ENCODE peak calls at places on chromosome 1, in six cellular contexts. One of them, this sample, is unnamed.

GRCh38 chr1:176531896-176532892 is 69.2 kb downstream of the PAPPA2 start:
- DNase-seq in right lobe of liver: no peak
- DNase-seq in H54: no peak
- DNase-seq in A549: no peak
- DNase-seq in GM12891: no peak
- DNase-seq in heart left ventricle: no peak
- DNase-seq in this sample: no peak

GRCh38 chr1:232937741-232938375 is 12.6 kb upstream of the NTPCR start:
- DNase-seq in right lobe of liver: no peak
- DNase-seq in H54: no peak
- DNase-seq in A549: no peak
- DNase-seq in GM12891: no peak
- DNase-seq in heart left ventricle: no peak
- DNase-seq in this sample: peak

GRCh38 chr1:43232482-43232881 is 37.3 kb upstream of the TMEM125 start:
- DNase-seq in right lobe of liver: no peak
- DNase-seq in H54: no peak
- DNase-seq in A549: no peak
- DNase-seq in GM12891: no peak
- DNase-seq in heart left ventricle: no peak
- DNase-seq in this sample: no peak

GRCh38 chr1:44380666-44381177 is 24.3 kb upstream of the RNF220 start:
- DNase-seq in right lobe of liver: no peak
- DNase-seq in H54: no peak
- DNase-seq in A549: no peak
- DNase-seq in GM12891: no peak
- DNase-seq in heart left ventricle: no peak
- DNase-seq in this sample: no peak

GRCh38 chr1:77938656-77939055 is 40.2 kb downstream of the FUBP1 start:
- DNase-seq in right lobe of liver: no peak
- DNase-seq in H54: no peak
- DNase-seq in A549: no peak
- DNase-seq in GM12891: no peak
- DNase-seq in heart left ventricle: no peak
- DNase-seq in this sample: no peak

GRCh38 chr1:100866041-100866900 is 28.4 kb downstream of the EXTL2 start:
- DNase-seq in right lobe of liver: no peak
- DNase-seq in H54: no peak
- DNase-seq in A549: peak
- DNase-seq in GM12891: no peak
- DNase-seq in heart left ventricle: no peak
- DNase-seq in this sample: peak

GRCh38 chr1:55234016-55234415 is 18.9 kb upstream of the USP24 start:
- DNase-seq in right lobe of liver: no peak
- DNase-seq in H54: no peak
- DNase-seq in A549: no peak
- DNase-seq in GM12891: no peak
- DNase-seq in heart left ventricle: no peak
- DNase-seq in this sample: no peak

GRCh38 chr1:51564124-51564523 is 45.1 kb upstream of the EPS15 start:
- DNase-seq in right lobe of liver: no peak
- DNase-seq in H54: no peak
- DNase-seq in A549: peak
- DNase-seq in GM12891: no peak
- DNase-seq in heart left ventricle: no peak
- DNase-seq in this sample: no peak

GRCh38 chr1:198328458-198329032 is 171.7 kb downstream of the NEK7 start:
- DNase-seq in right lobe of liver: no peak
- DNase-seq in H54: no peak
- DNase-seq in A549: no peak
- DNase-seq in GM12891: no peak
- DNase-seq in heart left ventricle: no peak
- DNase-seq in this sample: no peak

GRCh38 chr1:25623007-25623406 is 6.4 kb downstream of the MAN1C1 start:
- DNase-seq in right lobe of liver: no peak
- DNase-seq in H54: no peak
- DNase-seq in A549: no peak
- DNase-seq in GM12891: no peak
- DNase-seq in heart left ventricle: no peak
- DNase-seq in this sample: no peak

GRCh38 chr1:54121482-54122130 is 31.2 kb downstream of the CDCP2 start:
- DNase-seq in right lobe of liver: peak
- DNase-seq in H54: peak
- DNase-seq in A549: peak
- DNase-seq in GM12891: peak
- DNase-seq in heart left ventricle: peak
- DNase-seq in this sample: peak

GRCh38 chr1:6056549-6056948 is 10.9 kb downstream of the KCNAB2 start:
- DNase-seq in right lobe of liver: no peak
- DNase-seq in H54: no peak
- DNase-seq in A549: no peak
- DNase-seq in GM12891: no peak
- DNase-seq in heart left ventricle: no peak
- DNase-seq in this sample: no peak

GRCh38 chr1:182662121-182662890 is 22.1 kb downstream of the RGS8 start:
- DNase-seq in right lobe of liver: no peak
- DNase-seq in H54: no peak
- DNase-seq in A549: no peak
- DNase-seq in GM12891: no peak
- DNase-seq in heart left ventricle: no peak
- DNase-seq in this sample: no peak

GRCh38 chr1:155320252-155320651 is 442 bp upstream of the RUSC1 start:
- DNase-seq in right lobe of liver: no peak
- DNase-seq in H54: no peak
- DNase-seq in A549: no peak
- DNase-seq in GM12891: no peak
- DNase-seq in heart left ventricle: no peak
- DNase-seq in this sample: no peak

GRCh38 chr1:155321577-155322497 is 1.1 kb downstream of the RUSC1 start:
- DNase-seq in right lobe of liver: no peak
- DNase-seq in H54: no peak
- DNase-seq in A549: no peak
- DNase-seq in GM12891: no peak
- DNase-seq in heart left ventricle: no peak
- DNase-seq in this sample: no peak

GRCh38 chr1:155318082-155318481 is 2.6 kb upstream of the RUSC1 start:
- DNase-seq in right lobe of liver: no peak
- DNase-seq in H54: no peak
- DNase-seq in A549: no peak
- DNase-seq in GM12891: no peak
- DNase-seq in heart left ventricle: no peak
- DNase-seq in this sample: no peak

GRCh38 chr1:155320661-155321576 is at the start of gene RUSC1:
- DNase-seq in right lobe of liver: peak
- DNase-seq in H54: no peak
- DNase-seq in A549: no peak
- DNase-seq in GM12891: peak
- DNase-seq in heart left ventricle: peak
- DNase-seq in this sample: peak

DNA sequence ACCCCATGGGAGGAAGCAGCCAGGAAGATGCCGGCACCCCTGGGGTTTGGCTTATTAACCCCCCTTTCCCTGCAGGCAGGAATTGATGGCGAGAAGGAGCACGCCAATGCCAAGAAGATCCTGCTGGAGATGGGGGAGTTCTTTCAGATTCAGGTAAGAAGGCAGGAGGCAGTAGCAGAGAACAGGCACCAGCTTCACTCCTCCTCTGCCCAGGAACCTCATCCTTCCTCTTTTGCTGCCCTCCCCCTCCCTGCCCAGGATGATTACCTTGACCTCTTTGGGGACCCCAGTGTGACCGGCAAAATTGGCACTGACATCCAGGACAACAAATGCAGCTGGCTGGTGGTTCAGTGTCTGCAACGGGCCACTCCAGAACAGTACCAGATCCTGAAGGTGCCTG is 1.2 kb upstream of the RUSC1 start:
- DNase-seq in right lobe of liver: no peak
- DNase-seq in H54: no peak
- DNase-seq in A549: no peak
- DNase-seq in GM12891: no peak
- DNase-seq in heart left ventricle: no peak
- DNase-seq in this sample: no peak
- TF ChIP-seq POLR2A in right lobe of liver: no peak
- TF ChIP-seq POLR2A in H54: no peak
- TF ChIP-seq POLR2A in A549: no peak
- TF ChIP-seq POLR2A in GM12891: no peak
- TF ChIP-seq POLR2A in heart left ventricle: no peak
- TF ChIP-seq POLR2A in this sample: no peak

GRCh38 chr1:161198877-161199431 is at the start of gene ADAMTS4:
- DNase-seq in right lobe of liver: peak
- DNase-seq in H54: no peak
- DNase-seq in A549: no peak
- DNase-seq in GM12891: no peak
- DNase-seq in heart left ventricle: peak
- DNase-seq in this sample: no peak
- TF ChIP-seq POLR2A in right lobe of liver: peak
- TF ChIP-seq POLR2A in H54: no peak
- TF ChIP-seq POLR2A in A549: no peak
- TF ChIP-seq POLR2A in GM12891: no peak
- TF ChIP-seq POLR2A in heart left ventricle: peak
- TF ChIP-seq POLR2A in this sample: no peak

GRCh38 chr1:15177710-15178166 is 24.2 kb downstream of the TMEM51 start:
- DNase-seq in right lobe of liver: no peak
- DNase-seq in H54: no peak
- DNase-seq in A549: no peak
- DNase-seq in GM12891: no peak
- DNase-seq in heart left ventricle: no peak
- DNase-seq in this sample: peak

GRCh38 chr1:15176898-15177665 is 23.5 kb downstream of the TMEM51 start:
- DNase-seq in right lobe of liver: no peak
- DNase-seq in H54: no peak
- DNase-seq in A549: no peak
- DNase-seq in GM12891: no peak
- DNase-seq in heart left ventricle: no peak
- DNase-seq in this sample: no peak

GRCh38 chr1:15179485-15179883 is 25.9 kb downstream of the TMEM51 start:
- DNase-seq in right lobe of liver: no peak
- DNase-seq in H54: no peak
- DNase-seq in A549: no peak
- DNase-seq in GM12891: no peak
- DNase-seq in heart left ventricle: no peak
- DNase-seq in this sample: no peak

GRCh38 chr1:15180189-15180588 is 26.6 kb downstream of the TMEM51 start:
- DNase-seq in right lobe of liver: no peak
- DNase-seq in H54: no peak
- DNase-seq in A549: no peak
- DNase-seq in GM12891: no peak
- DNase-seq in heart left ventricle: no peak
- DNase-seq in this sample: no peak

GRCh38 chr1:15178571-15179484 is 25.3 kb downstream of the TMEM51 start:
- DNase-seq in right lobe of liver: no peak
- DNase-seq in H54: peak
- DNase-seq in A549: no peak
- DNase-seq in GM12891: no peak
- DNase-seq in heart left ventricle: no peak
- DNase-seq in this sample: no peak
- TF ChIP-seq POLR2A in right lobe of liver: no peak
- TF ChIP-seq POLR2A in H54: no peak
- TF ChIP-seq POLR2A in A549: no peak
- TF ChIP-seq POLR2A in GM12891: no peak
- TF ChIP-seq POLR2A in heart left ventricle: no peak
- TF ChIP-seq POLR2A in this sample: no peak

GRCh38 chr1:3651939-3652537 is at the start of gene TP73:
- DNase-seq in right lobe of liver: peak
- DNase-seq in H54: no peak
- DNase-seq in A549: no peak
- DNase-seq in GM12891: no peak
- DNase-seq in heart left ventricle: no peak
- DNase-seq in this sample: peak

GRCh38 chr1:3654549-3655281 is 2.4 kb downstream of the TP73 start:
- DNase-seq in right lobe of liver: no peak
- DNase-seq in H54: no peak
- DNase-seq in A549: no peak
- DNase-seq in GM12891: no peak
- DNase-seq in heart left ventricle: no peak
- DNase-seq in this sample: no peak

GRCh38 chr1:3653286-3653618 is 936 bp downstream of the TP73 start:
- DNase-seq in right lobe of liver: no peak
- DNase-seq in H54: no peak
- DNase-seq in A549: no peak
- DNase-seq in GM12891: no peak
- DNase-seq in heart left ventricle: no peak
- DNase-seq in this sample: no peak

GRCh38 chr1:3651011-3651938 is 1.0 kb upstream of the TP73 start:
- DNase-seq in right lobe of liver: peak
- DNase-seq in H54: no peak
- DNase-seq in A549: no peak
- DNase-seq in GM12891: no peak
- DNase-seq in heart left ventricle: no peak
- DNase-seq in this sample: no peak

GRCh38 chr1:3652538-3653285 is 396 bp downstream of the TP73 start:
- DNase-seq in right lobe of liver: peak
- DNase-seq in H54: no peak
- DNase-seq in A549: no peak
- DNase-seq in GM12891: no peak
- DNase-seq in heart left ventricle: no peak
- DNase-seq in this sample: no peak
- TF ChIP-seq POLR2A in right lobe of liver: no peak
- TF ChIP-seq POLR2A in H54: no peak
- TF ChIP-seq POLR2A in A549: no peak
- TF ChIP-seq POLR2A in GM12891: no peak
- TF ChIP-seq POLR2A in heart left ventricle: no peak
- TF ChIP-seq POLR2A in this sample: no peak

GRCh38 chr1:16374266-16374665 is 7.2 kb downstream of the SZRD1 start:
- DNase-seq in right lobe of liver: no peak
- DNase-seq in H54: no peak
- DNase-seq in A549: no peak
- DNase-seq in GM12891: no peak
- DNase-seq in heart left ventricle: no peak
- DNase-seq in this sample: no peak

GRCh38 chr1:16369821-16370220 is 2.8 kb downstream of the SZRD1 start:
- DNase-seq in right lobe of liver: no peak
- DNase-seq in H54: no peak
- DNase-seq in A549: no peak
- DNase-seq in GM12891: no peak
- DNase-seq in heart left ventricle: no peak
- DNase-seq in this sample: no peak

GRCh38 chr1:16372535-16373340 is 5.7 kb downstream of the SZRD1 start:
- DNase-seq in right lobe of liver: no peak
- DNase-seq in H54: no peak
- DNase-seq in A549: peak
- DNase-seq in GM12891: no peak
- DNase-seq in heart left ventricle: no peak
- DNase-seq in this sample: no peak

GRCh38 chr1:16367968-16368910 is 1.2 kb downstream of the SZRD1 start:
- DNase-seq in right lobe of liver: no peak
- DNase-seq in H54: no peak
- DNase-seq in A549: no peak
- DNase-seq in GM12891: no peak
- DNase-seq in heart left ventricle: no peak
- DNase-seq in this sample: peak

GRCh38 chr1:16371725-16372124 is 4.7 kb downstream of the SZRD1 start:
- DNase-seq in right lobe of liver: no peak
- DNase-seq in H54: peak
- DNase-seq in A549: no peak
- DNase-seq in GM12891: no peak
- DNase-seq in heart left ventricle: no peak
- DNase-seq in this sample: no peak
- TF ChIP-seq POLR2A in right lobe of liver: no peak
- TF ChIP-seq POLR2A in H54: no peak
- TF ChIP-seq POLR2A in A549: no peak
- TF ChIP-seq POLR2A in GM12891: no peak
- TF ChIP-seq POLR2A in heart left ventricle: no peak
- TF ChIP-seq POLR2A in this sample: no peak

GRCh38 chr1:185293967-185294542 is 23.0 kb downstream of the IVNS1ABP start:
- DNase-seq in right lobe of liver: no peak
- DNase-seq in H54: no peak
- DNase-seq in A549: no peak
- DNase-seq in GM12891: no peak
- DNase-seq in heart left ventricle: no peak
- DNase-seq in this sample: no peak
- TF ChIP-seq POLR2A in right lobe of liver: no peak
- TF ChIP-seq POLR2A in H54: no peak
- TF ChIP-seq POLR2A in A549: no peak
- TF ChIP-seq POLR2A in GM12891: peak
- TF ChIP-seq POLR2A in heart left ventricle: no peak
- TF ChIP-seq POLR2A in this sample: no peak

This sample was measured in erythroblast.